ENCODE peak calls at places on chromosomes 7 and 10, in four cellular contexts. S is SK-N-SH, M is HepG2, A is GM12878. O is an unnamed sample.

GRCh38 chr7:77887567-77887966 is 89.0 kb downstream of the PHTF2 start:
- DNase-seq in S (no peak), M (no peak), A (no peak), O (no peak)

GRCh38 chr10:89648074-89648473 is 3.0 kb upstream of the PANK1 start:
- DNase-seq in A (no peak), M (no peak), S (no peak), O (no peak)

GRCh38 chr10:114940735-114941134 is 2.7 kb downstream of the TRUB1 start:
- DNase-seq in S (no peak), M (no peak), A (no peak), O (no peak)

GRCh38 chr7:94612253-94612652 is 43.7 kb downstream of the SGCE start:
- DNase-seq in M (no peak), A (no peak), S (no peak), O (no peak)

GRCh38 chr7:31100445-31100844 is 48.3 kb downstream of the ADCYAP1R1 start:
- DNase-seq in A (no peak), M (no peak), S (peak), O (no peak)

GRCh38 chr7:107480932-107481331 is 11.1 kb downstream of the GPR22 start:
- DNase-seq in S (no peak), A (no peak), M (no peak), O (peak)

GRCh38 chr10:115092555-115093285 is 445 bp upstream of the ATRNL1 start:
- DNase-seq in M (no peak), A (no peak), S (peak), O (peak)

GRCh38 chr10:18418579-18419210 is 232.7 kb downstream of the NSUN6 start:
- DNase-seq in M (no peak), S (no peak), A (no peak), O (no peak)

GRCh38 chr10:1324914-1325313 is 268.7 kb downstream of the WDR37 start:
- DNase-seq in S (no peak), A (no peak), M (no peak), O (no peak)

GRCh38 chr7:47647213-47647985 is 65.5 kb upstream of the TNS3 start:
- DNase-seq in S (no peak), A (no peak), M (no peak), O (no peak)

GRCh38 chr10:119401671-119402395 is 140.7 kb downstream of the RGS10 start:
- DNase-seq in A (no peak), S (no peak), M (peak), O (peak)

GRCh38 chr10:106435081-106435480 is 729.4 kb downstream of the SORCS1 start:
- DNase-seq in S (no peak), M (no peak), A (no peak), O (no peak)

GRCh38 chr10:95285556-95285955 is 5.2 kb downstream of the PDLIM1 start:
- DNase-seq in M (no peak), S (no peak), A (no peak), O (no peak)

GRCh38 chr7:122403113-122403512 is 98.6 kb upstream of the FEZF1 start:
- DNase-seq in A (no peak), S (no peak), M (no peak), O (no peak)

GRCh38 chr10:63414481-63415260 is 51.1 kb downstream of the JMJD1C start:
- DNase-seq in M (no peak), A (no peak), S (no peak), O (no peak)

GRCh38 chr7:94394399-94395140 is at the start of gene COL1A2:
- DNase-seq in A (no peak), S (peak), M (no peak), O (peak)

GRCh38 chr7:95886501-95887090 is 114.2 kb downstream of the DYNC1I1 start:
- DNase-seq in M (peak), S (no peak), A (no peak), O (no peak)
- TF ChIP-seq NFIC in M (no peak), S (no peak), A (no peak), O (no peak)

GRCh38 chr10:11876805-11877395 is 53.7 kb downstream of the PROSER2 start:
- DNase-seq in M (no peak), A (no peak), S (no peak), O (no peak)
- TF ChIP-seq NFIC in M (no peak), A (no peak), S (no peak), O (no peak)

GRCh38 chr10:131982185-131982756 is 548 bp upstream of the BNIP3 start:
- DNase-seq in M (no peak), A (no peak), S (peak), O (peak)
- TF ChIP-seq NFIC in M (no peak), A (no peak), S (no peak), O (no peak)

DNA sequence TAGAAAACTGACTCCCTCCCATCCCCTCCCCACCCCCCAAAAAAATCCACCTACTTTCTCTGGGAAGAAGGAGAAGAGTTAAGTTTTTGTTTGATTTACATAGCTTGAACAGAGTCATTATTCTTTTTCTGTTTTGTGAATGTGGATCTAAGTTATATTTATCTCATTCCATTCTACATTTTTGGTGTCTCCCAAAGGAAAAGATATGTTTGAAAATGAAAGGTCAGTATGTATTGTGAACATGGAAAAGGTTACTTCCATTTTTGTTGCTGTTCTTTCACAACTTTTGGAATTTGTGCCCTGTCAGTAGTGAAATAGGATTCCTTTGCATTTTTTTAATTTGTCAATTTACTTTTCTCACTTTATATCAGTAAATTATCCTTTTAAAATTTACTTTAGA is 547.9 kb downstream of the SUGCT start:
- DNase-seq in A (no peak), S (no peak), M (no peak), O (no peak)
- TF ChIP-seq NFIC in A (no peak), S (no peak), M (no peak), O (no peak)

GRCh38 chr7:96499532-96499931 is 177.6 kb upstream of the SLC25A13 start:
- DNase-seq in M (no peak), A (no peak), S (no peak), O (no peak)
- TF ChIP-seq NFIC in M (no peak), A (no peak), S (no peak), O (no peak)

GRCh38 chr10:129896231-129897150 is 67.6 kb downstream of the EBF3 start:
- DNase-seq in M (no peak), S (no peak), A (no peak), O (no peak)

GRCh38 chr10:129900825-129901224 is 63.2 kb downstream of the EBF3 start:
- DNase-seq in S (no peak), A (no peak), M (no peak), O (no peak)

GRCh38 chr10:129897851-129898463 is 66.1 kb downstream of the EBF3 start:
- DNase-seq in M (no peak), S (no peak), A (no peak), O (no peak)

GRCh38 chr10:129899564-129899862 is 64.6 kb downstream of the EBF3 start:
- DNase-seq in S (no peak), M (no peak), A (no peak), O (no peak)

DNA sequence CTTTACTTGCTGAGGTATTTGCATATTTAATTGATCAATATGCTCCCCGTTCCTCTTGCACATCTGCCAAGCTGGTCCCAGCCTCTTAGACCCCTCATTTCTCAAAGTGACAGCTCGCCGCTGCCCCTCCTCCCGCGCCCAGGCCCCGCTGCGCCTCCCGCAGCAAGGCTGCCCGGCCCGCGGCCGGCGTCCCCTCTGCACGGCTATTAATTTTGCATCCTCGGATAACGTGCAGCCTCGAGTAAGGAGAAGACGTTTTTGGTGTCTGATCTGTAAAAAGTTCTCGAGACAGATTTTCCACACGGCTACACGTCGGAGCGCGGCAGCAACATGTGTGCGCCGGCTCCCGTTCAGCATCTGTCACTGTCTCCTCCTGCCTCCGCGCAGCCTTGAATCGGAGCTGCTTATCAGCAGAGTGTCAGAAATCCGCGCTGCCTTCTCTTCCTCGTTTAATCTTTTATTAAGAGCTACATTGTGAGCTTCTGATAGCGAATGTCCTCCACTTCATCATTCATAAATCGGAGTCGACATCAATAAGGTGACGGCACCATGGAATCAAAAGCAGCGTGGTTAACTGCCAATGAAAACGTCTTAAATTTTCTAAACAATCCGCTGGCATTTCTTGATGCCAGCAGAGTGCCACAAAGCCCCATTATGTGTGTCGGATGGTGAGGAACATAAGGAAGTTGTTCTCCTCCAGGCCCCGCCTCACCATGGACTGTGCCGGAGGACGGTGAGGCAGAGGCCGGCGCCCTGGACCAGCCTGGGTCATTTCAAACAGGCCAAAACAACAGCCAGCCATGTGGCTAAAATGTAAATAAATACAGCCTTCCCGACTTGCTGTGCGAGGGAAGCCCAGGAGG is 65.1 kb downstream of the EBF3 start:
- DNase-seq in M (no peak), S (no peak), A (no peak), O (no peak)
- TF ChIP-seq NFIC in M (no peak), S (no peak), A (no peak), O (no peak)

GRCh38 chr10:102120987-102121738 is 995 bp upstream of the LDB1 start:
- DNase-seq in A (no peak), S (peak), M (no peak), O (peak)
- TF ChIP-seq NFIC in A (no peak), S (no peak), M (no peak), O (no peak)

DNA sequence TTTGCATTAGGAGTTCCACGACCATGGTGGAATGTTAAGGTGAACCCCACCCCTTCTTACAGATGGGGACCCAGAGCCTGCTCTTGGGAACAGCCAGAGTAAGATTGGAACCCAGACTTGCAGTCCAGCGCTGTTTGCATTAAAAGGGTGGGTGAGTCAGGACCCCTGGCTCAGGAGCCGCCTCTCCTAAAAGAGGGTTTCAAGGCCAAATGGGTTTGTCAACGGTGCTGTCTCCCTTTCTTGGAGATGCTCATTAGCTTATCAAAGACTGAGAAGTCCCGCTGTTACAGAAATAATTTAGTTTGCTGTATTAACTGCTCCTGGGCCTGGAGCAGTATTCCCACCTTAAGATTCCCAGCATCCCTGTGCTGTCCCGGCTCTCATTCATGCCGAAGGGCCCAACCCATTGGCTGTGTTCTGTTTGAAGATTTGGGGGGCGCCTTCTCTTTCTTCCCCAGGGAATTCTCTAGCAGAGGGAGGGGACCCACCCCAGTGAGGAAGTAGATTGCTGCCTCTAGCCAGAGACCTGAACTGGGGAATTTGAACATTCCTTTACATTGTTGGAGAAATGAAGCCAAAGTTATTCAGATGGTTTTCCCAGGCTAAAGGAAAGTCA is 1.8 kb downstream of the MARVELD1 start:
- DNase-seq in A (no peak), S (no peak), M (no peak), O (no peak)
- TF ChIP-seq NFIC in A (no peak), S (no peak), M (no peak), O (no peak)

GRCh38 chr10:33336606-33337334 is 2.3 kb upstream of the NRP1 start:
- DNase-seq in A (no peak), M (no peak), S (peak), O (no peak)
- TF ChIP-seq NFIC in A (no peak), M (no peak), S (no peak), O (no peak)

O was measured in K562.